ENCODE peak calls at places on chromosome 19, in eight cellular contexts. K is mesendoderm; H is effector memory CD4-positive, alpha-beta T cell; F is CD4-positive, alpha-beta T cell; O is H9; U is astrocyte; R is naive thymus-derived CD4-positive, alpha-beta T cell; V is psoas muscle. C is an unnamed sample.

GRCh38 chr19:41530761-41531301 is 45.1 kb upstream of the CEACAM21 start:
- DNase-seq in K (no peak), H (no peak), F (no peak), O (no peak), U (no peak), R (no peak), V (no peak), C (no peak)

GRCh38 chr19:41112728-41113290 is 1.4 kb upstream of the CYP2F1 start:
- DNase-seq in K (no peak), H (no peak), F (no peak), O (no peak), U (no peak), R (no peak), V (no peak), C (no peak)

GRCh38 chr19:10305139-10305806 is 4.3 kb downstream of the ZGLP1 start:
- DNase-seq in K (no peak), H (no peak), F (no peak), O (no peak), U (peak), R (no peak), V (peak), C (peak)

GRCh38 chr19:53908106-53908932 is 759 bp upstream of the CACNG7 start:
- DNase-seq in K (peak), H (no peak), F (peak), O (peak), U (peak), R (no peak), V (peak), C (peak)

GRCh38 chr19:27684293-27684692 is 1528.7 kb downstream of the UQCRFS1 start:
- DNase-seq in K (no peak), H (no peak), F (no peak), O (no peak), U (no peak), R (no peak), V (no peak), C (no peak)

GRCh38 chr19:28019371-28019770 is 1193.6 kb downstream of the UQCRFS1 start:
- DNase-seq in K (no peak), H (no peak), F (no peak), O (no peak), U (no peak), R (no peak), V (no peak), C (no peak)

GRCh38 chr19:29062486-29063435 is 150.2 kb downstream of the UQCRFS1 start:
- DNase-seq in K (peak), H (no peak), F (no peak), O (peak), U (no peak), R (no peak), V (no peak), C (no peak)

GRCh38 chr19:19900124-19900523 is 622 bp upstream of the ZNF93 start:
- DNase-seq in K (peak), H (no peak), F (no peak), O (no peak), U (peak), R (no peak), V (no peak), C (no peak)

GRCh38 chr19:16248380-16249023 is 50.8 kb downstream of the AP1M1 start:
- DNase-seq in K (no peak), H (no peak), F (no peak), O (no peak), U (no peak), R (no peak), V (no peak), C (no peak)

GRCh38 chr19:39031368-39032163 is 783 bp downstream of the FBXO27 start:
- DNase-seq in K (peak), H (peak), F (peak), O (peak), U (peak), R (peak), V (peak), C (peak)

GRCh38 chr19:52959613-52960295 is 2.9 kb downstream of the ZNF816 start:
- DNase-seq in K (no peak), H (no peak), F (no peak), O (no peak), U (no peak), R (no peak), V (no peak), C (no peak)

GRCh38 chr19:55258476-55258827 is 365 bp downstream of the PPP6R1 start:
- DNase-seq in K (no peak), H (peak), F (no peak), O (no peak), U (peak), R (no peak), V (no peak), C (peak)

GRCh38 chr19:18807861-18808331 is 16.8 kb upstream of the COMP start:
- DNase-seq in K (no peak), H (no peak), F (no peak), O (no peak), U (no peak), R (no peak), V (peak), C (no peak)

GRCh38 chr19:20359933-20360720 is 193.1 kb downstream of the ZNF486 start:
- DNase-seq in K (peak), H (no peak), F (no peak), O (peak), U (no peak), R (no peak), V (no peak), C (no peak)

GRCh38 chr19:23403581-23404324 is 8.5 kb upstream of the ZNF91 start:
- DNase-seq in K (peak), H (no peak), F (no peak), O (no peak), U (no peak), R (no peak), V (no peak), C (no peak)

GRCh38 chr19:53878786-53879144 is 3.2 kb upstream of the PRKCG start:
- DNase-seq in K (no peak), H (no peak), F (no peak), O (no peak), U (no peak), R (no peak), V (no peak), C (no peak)

GRCh38 chr19:13007292-13008045 is 12.2 kb downstream of the NFIX start:
- DNase-seq in K (no peak), H (no peak), F (no peak), O (no peak), U (no peak), R (no peak), V (peak), C (peak)

GRCh38 chr19:6172074-6172863 is 36.8 kb downstream of the ACSBG2 start:
- DNase-seq in K (no peak), H (no peak), F (no peak), O (no peak), U (no peak), R (no peak), V (no peak), C (no peak)

GRCh38 chr19:14363203-14364097 is 17.8 kb upstream of the ADGRE5 start:
- DNase-seq in K (peak), H (no peak), F (peak), O (peak), U (peak), R (no peak), V (peak), C (no peak)

GRCh38 chr19:50969413-50969760 is at the start of gene KLK6:
- DNase-seq in K (no peak), H (no peak), F (no peak), O (peak), U (no peak), R (no peak), V (no peak), C (peak)

GRCh38 chr19:53328967-53329366 is 4.6 kb upstream of the ZNF845 start:
- DNase-seq in K (no peak), H (no peak), F (no peak), O (peak), U (no peak), R (no peak), V (peak), C (no peak)

GRCh38 chr19:41619018-41619571 is 7.8 kb downstream of the CEACAM4 start:
- DNase-seq in K (no peak), H (no peak), F (no peak), O (peak), U (no peak), R (no peak), V (no peak), C (no peak)

GRCh38 chr19:29677001-29677781 is 11.9 kb downstream of the PLEKHF1 start:
- DNase-seq in K (peak), H (no peak), F (no peak), O (no peak), U (no peak), R (no peak), V (no peak), C (no peak)

GRCh38 chr19:43776285-43776684 is 4.5 kb downstream of the KCNN4 start:
- DNase-seq in K (no peak), H (no peak), F (no peak), O (no peak), U (no peak), R (no peak), V (no peak), C (no peak)

GRCh38 chr19:46924874-46925547 is 64.2 kb downstream of the ARHGAP35 start:
- DNase-seq in K (no peak), H (no peak), F (no peak), O (no peak), U (no peak), R (no peak), V (no peak), C (no peak)

GRCh38 chr19:11070123-11070522 is 19.1 kb upstream of the LDLR start:
- DNase-seq in K (no peak), H (no peak), F (no peak), O (no peak), U (no peak), R (no peak), V (no peak), C (no peak)

GRCh38 chr19:45508931-45509691 is 1.8 kb downstream of the VASP start:
- DNase-seq in K (peak), H (no peak), F (no peak), O (peak), U (peak), R (no peak), V (peak), C (peak)

GRCh38 chr19:46271488-46272197 is 25.2 kb upstream of the HIF3A start:
- DNase-seq in K (peak), H (no peak), F (no peak), O (no peak), U (peak), R (no peak), V (no peak), C (no peak)

GRCh38 chr19:17766543-17767131 is 15.4 kb downstream of the FCHO1 start:
- DNase-seq in K (peak), H (no peak), F (peak), O (peak), U (peak), R (peak), V (peak), C (peak)

GRCh38 chr19:55283548-55284393 is at the start of gene BRSK1:
- DNase-seq in K (peak), H (no peak), F (peak), O (peak), U (peak), R (no peak), V (peak), C (peak)

GRCh38 chr19:6220385-6221191 is 59.2 kb downstream of the MLLT1 start:
- DNase-seq in K (no peak), H (no peak), F (no peak), O (no peak), U (no peak), R (no peak), V (peak), C (no peak)

GRCh38 chr19:55489711-55490477 is 1.7 kb downstream of the SSC5D start:
- DNase-seq in K (no peak), H (no peak), F (no peak), O (no peak), U (no peak), R (no peak), V (no peak), C (no peak)

GRCh38 chr19:47742636-47743035 is 2.7 kb upstream of the NOP53 start:
- DNase-seq in K (no peak), H (no peak), F (no peak), O (no peak), U (peak), R (no peak), V (no peak), C (no peak)

GRCh38 chr19:46890423-46891170 is 29.8 kb downstream of the ARHGAP35 start:
- DNase-seq in K (no peak), H (no peak), F (no peak), O (no peak), U (peak), R (no peak), V (no peak), C (no peak)

GRCh38 chr19:19039901-19040300 is 6.5 kb downstream of the ARMC6 start:
- DNase-seq in K (no peak), H (no peak), F (no peak), O (no peak), U (no peak), R (no peak), V (no peak), C (no peak)

GRCh38 chr19:41187884-41188279 is 5.1 kb upstream of the CYP2S1 start:
- DNase-seq in K (no peak), H (no peak), F (no peak), O (no peak), U (no peak), R (no peak), V (no peak), C (no peak)

GRCh38 chr19:38557205-38557799 is 60.5 kb downstream of the MAP4K1 start:
- DNase-seq in K (peak), H (no peak), F (no peak), O (no peak), U (no peak), R (no peak), V (no peak), C (no peak)

GRCh38 chr19:29662278-29662603 is 3.0 kb upstream of the PLEKHF1 start:
- DNase-seq in K (no peak), H (no peak), F (no peak), O (no peak), U (no peak), R (no peak), V (no peak), C (no peak)

GRCh38 chr19:58543826-58544590 is at the start of gene TRIM28:
- DNase-seq in K (peak), H (peak), F (peak), O (peak), U (peak), R (peak), V (peak), C (no peak)

GRCh38 chr19:49474545-49474930 is 523 bp downstream of the FLT3LG start:
- DNase-seq in K (no peak), H (no peak), F (no peak), O (no peak), U (no peak), R (no peak), V (no peak), C (no peak)
- H3K27ac ChIP-seq in K (no peak), H (peak), F (peak), O (no peak), U (no peak), R (peak), V (peak), C (peak)

DNA sequence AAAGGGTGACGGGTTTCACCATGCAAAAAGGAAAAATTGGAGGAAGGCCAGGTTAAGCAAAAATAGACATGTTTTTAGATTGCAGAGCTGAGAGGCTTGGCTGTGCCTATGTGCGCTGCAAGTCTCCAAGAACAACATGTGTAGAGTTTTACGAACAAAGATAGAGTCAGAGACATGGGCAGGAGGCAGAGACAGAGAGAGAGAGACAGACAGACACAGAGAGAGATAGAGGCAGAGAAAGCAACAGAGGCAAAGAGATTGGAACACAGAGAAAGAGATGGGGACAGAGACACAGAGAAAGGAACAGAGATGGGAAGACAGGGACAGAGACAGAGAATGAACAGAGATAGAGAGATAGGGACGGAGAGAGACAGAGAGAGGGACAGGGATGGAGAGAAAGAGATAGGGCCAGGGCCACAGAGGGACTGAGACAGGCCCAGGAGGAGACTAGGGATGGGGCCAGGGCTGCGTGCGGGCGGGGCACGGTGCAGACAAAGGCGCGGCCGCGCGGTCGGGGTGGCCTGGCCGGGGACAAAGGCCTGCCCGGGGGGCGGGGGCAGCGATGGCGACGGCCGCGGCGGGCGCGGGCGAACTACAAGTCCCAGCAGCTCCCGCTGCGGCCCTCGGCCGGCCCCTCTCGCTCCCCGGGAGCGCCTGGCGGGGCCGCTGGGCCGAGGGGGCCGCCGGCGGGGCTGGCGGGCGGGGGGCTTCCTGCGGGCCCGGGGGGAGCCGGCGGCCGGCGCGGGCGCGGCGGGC is at the start of gene ZNF358:
- DNase-seq in K (peak), H (no peak), F (no peak), O (peak), U (peak), R (no peak), V (peak), C (peak)
- H3K27ac ChIP-seq in K (no peak), H (no peak), F (no peak), O (no peak), U (peak), R (no peak), V (peak), C (peak)

DNA sequence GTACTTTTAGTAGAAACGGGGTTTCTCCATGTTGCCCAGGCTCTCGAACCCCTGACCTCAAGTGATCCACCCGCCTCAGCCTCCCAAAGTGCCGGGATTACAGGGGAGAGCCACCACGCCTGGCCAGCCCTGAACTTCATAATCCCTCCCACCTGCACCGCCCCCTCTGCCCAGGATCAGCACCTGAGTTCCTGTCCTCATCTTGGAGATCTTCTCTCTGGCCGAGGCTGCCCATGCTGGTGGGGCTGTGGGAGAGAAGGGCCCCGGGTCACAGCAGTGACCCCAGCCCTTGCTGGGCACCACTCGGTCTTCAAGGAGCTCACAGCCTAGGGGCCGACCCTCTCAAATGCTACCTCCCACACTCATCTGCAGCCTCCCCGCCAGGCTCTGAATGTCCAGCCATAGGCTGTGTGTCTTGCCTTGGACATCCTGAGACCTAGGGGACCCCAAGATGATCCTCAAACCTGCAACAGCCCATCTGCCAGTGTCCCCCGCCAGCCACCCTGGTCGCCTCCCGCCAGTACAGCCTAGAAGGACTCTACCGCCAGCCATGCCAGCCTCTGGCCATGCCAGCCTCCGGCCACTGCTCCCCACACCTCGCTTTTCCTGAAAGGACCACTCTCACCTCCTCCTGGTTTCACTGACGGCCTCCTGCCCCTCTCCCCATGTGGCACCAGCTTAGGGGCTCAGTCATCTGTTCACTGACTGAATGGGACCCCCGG is 1.5 kb downstream of the ATP8B3 start:
- DNase-seq in K (no peak), H (no peak), F (no peak), O (peak), U (no peak), R (no peak), V (no peak), C (no peak)
- H3K27ac ChIP-seq in K (no peak), H (no peak), F (no peak), O (no peak), U (no peak), R (no peak), V (no peak), C (no peak)

DNA sequence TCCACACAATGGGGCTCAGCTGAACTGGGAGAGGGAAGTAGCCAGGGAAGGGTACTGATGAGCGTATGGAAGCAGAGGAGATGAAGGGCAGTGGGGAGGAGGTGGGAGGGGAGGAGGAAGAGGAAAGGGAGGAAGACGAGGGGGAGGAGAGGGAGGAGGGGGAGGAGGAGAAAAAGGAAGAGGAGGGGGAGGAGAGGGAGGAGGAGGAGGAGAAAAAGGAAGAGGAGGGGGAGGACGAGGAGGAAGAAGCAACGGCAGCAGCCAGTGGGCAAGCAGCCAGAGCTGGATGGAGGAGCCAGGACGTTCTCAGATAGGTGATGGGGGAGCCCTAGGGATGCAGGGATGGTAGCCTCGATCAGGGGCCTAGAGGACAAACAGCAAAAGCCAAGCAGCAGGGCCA is 5.6 kb downstream of the CERS4 start:
- DNase-seq in K (no peak), H (no peak), F (no peak), O (no peak), U (no peak), R (no peak), V (no peak), C (no peak)
- H3K27ac ChIP-seq in K (no peak), H (no peak), F (no peak), O (no peak), U (no peak), R (no peak), V (no peak), C (no peak)

DNA sequence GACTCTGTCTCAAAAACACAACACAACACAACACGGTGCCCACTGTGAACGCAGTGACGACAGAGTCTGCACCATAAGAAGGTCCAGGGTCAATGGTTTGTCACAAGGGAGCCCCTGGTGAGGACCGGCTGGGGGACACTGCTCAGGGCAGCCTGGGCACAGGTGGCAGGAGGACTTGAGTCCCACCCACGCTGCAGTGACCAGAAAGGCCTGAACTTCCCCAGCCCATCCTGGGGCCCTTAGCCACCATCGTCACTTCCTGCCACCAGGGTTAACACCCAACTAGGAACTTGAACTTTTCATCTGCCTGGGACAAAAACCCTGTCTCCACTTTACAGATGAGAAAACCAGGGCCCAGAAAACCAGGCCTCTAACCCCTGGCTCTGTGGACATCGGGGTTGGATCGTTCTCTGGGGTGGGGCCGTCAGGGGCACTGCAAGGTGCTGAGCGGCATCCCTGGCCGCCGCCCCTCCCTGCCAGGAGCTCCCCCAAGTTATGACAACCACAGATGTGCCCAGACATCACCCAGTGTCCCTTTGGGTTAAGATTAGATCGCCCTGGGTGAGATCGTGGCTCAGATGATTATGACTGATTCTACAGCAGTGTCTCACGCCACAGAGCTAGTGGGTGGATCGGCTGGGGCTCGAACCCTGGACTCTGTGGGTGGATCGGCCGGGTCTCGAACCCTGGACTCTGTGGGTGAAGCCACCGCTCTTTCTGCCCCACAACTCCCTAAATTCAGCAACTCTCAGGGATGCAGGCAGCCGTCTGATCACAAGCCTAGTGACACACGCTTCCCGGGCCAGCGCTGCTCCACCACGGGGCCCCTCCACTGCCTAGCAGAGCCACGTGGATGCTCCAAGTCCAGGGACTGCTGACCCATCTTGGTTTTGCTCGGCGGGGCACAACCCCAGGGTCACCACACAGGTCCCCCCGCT is 14.0 kb downstream of the MOB3A start:
- DNase-seq in K (no peak), H (peak), F (peak), O (no peak), U (no peak), R (no peak), V (no peak), C (no peak)
- H3K27ac ChIP-seq in K (no peak), H (peak), F (peak), O (no peak), U (no peak), R (peak), V (peak), C (no peak)